ENCODE peak calls at places on chromosomes 1 and 21, in ten cellular contexts. One of them, this sample, is unnamed.

GRCh38 chr1:31095298-31095981 is 29.9 kb upstream of the PUM1 start:
- DNase-seq in vagina: no peak
- DNase-seq in transverse colon: no peak
- DNase-seq in breast epithelium: no peak
- DNase-seq in HL-60: no peak
- DNase-seq in endothelial cell of umbilical vein: peak; percentile 33
- DNase-seq in suprapubic skin: no peak
- DNase-seq in GM23338: no peak
- DNase-seq in sigmoid colon: no peak
- DNase-seq in spleen: no peak
- DNase-seq in this sample: no peak

GRCh38 chr1:175824079-175824478 is 80.7 kb upstream of the TNR start:
- DNase-seq in vagina: no peak
- DNase-seq in transverse colon: no peak
- DNase-seq in breast epithelium: no peak
- DNase-seq in HL-60: no peak
- DNase-seq in endothelial cell of umbilical vein: peak; percentile 41
- DNase-seq in suprapubic skin: no peak
- DNase-seq in GM23338: peak; percentile 84
- DNase-seq in sigmoid colon: no peak
- DNase-seq in spleen: no peak
- DNase-seq in this sample: no peak

GRCh38 chr1:207619833-207620572 is 24.9 kb upstream of the CR1L start:
- DNase-seq in vagina: no peak
- DNase-seq in transverse colon: no peak
- DNase-seq in breast epithelium: no peak
- DNase-seq in HL-60: peak; percentile 8
- DNase-seq in endothelial cell of umbilical vein: peak; percentile 50
- DNase-seq in suprapubic skin: no peak
- DNase-seq in GM23338: peak; percentile 88
- DNase-seq in sigmoid colon: no peak
- DNase-seq in spleen: no peak
- DNase-seq in this sample: no peak

GRCh38 chr1:43039228-43040055 is 80.8 kb upstream of the SLC2A1 start:
- DNase-seq in vagina: no peak
- DNase-seq in transverse colon: no peak
- DNase-seq in breast epithelium: no peak
- DNase-seq in HL-60: no peak
- DNase-seq in endothelial cell of umbilical vein: peak; percentile 15
- DNase-seq in suprapubic skin: no peak
- DNase-seq in GM23338: no peak
- DNase-seq in sigmoid colon: no peak
- DNase-seq in spleen: no peak
- DNase-seq in this sample: no peak

GRCh38 chr1:62981434-62981833 is 197.5 kb downstream of the ATG4C start:
- DNase-seq in vagina: no peak
- DNase-seq in transverse colon: no peak
- DNase-seq in breast epithelium: no peak
- DNase-seq in HL-60: no peak
- DNase-seq in endothelial cell of umbilical vein: no peak
- DNase-seq in suprapubic skin: no peak
- DNase-seq in GM23338: no peak
- DNase-seq in sigmoid colon: no peak
- DNase-seq in spleen: no peak
- DNase-seq in this sample: no peak

GRCh38 chr21:20445971-20446370 is 552.2 kb upstream of the NCAM2 start:
- DNase-seq in vagina: no peak
- DNase-seq in transverse colon: no peak
- DNase-seq in breast epithelium: no peak
- DNase-seq in HL-60: no peak
- DNase-seq in endothelial cell of umbilical vein: no peak
- DNase-seq in suprapubic skin: no peak
- DNase-seq in GM23338: no peak
- DNase-seq in sigmoid colon: no peak
- DNase-seq in spleen: no peak
- DNase-seq in this sample: no peak

GRCh38 chr1:216765346-216766300 is 42.4 kb upstream of the ESRRG start:
- DNase-seq in vagina: no peak
- DNase-seq in transverse colon: no peak
- DNase-seq in breast epithelium: no peak
- DNase-seq in HL-60: no peak
- DNase-seq in endothelial cell of umbilical vein: no peak
- DNase-seq in suprapubic skin: no peak
- DNase-seq in GM23338: no peak
- DNase-seq in sigmoid colon: no peak
- DNase-seq in spleen: no peak
- DNase-seq in this sample: no peak

GRCh38 chr21:32131960-32132359 is 146.9 kb downstream of the MIS18A start:
- DNase-seq in vagina: no peak
- DNase-seq in transverse colon: no peak
- DNase-seq in breast epithelium: no peak
- DNase-seq in HL-60: no peak
- DNase-seq in endothelial cell of umbilical vein: no peak
- DNase-seq in suprapubic skin: no peak
- DNase-seq in GM23338: no peak
- DNase-seq in sigmoid colon: no peak
- DNase-seq in spleen: no peak
- DNase-seq in this sample: no peak

DNA sequence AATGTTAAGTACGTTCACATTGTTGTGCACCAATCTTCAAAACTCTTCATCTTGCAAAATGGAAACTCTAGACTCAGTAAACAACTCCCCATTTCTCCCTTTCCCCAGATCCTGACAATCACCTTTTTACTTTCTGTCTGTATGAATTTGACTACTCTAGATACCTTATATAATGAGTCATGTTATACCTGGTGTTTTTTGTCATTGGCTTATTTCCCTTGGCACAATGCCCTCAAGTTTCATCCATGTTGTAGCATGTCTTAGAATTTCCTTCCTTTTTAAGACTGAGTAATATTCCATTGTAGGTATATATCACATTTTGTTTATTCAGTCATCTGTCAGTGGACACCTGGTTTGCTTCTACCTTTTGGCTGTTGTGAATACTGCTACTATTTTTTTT is 399.5 kb downstream of the LMO4 start:
- DNase-seq in vagina: no peak
- DNase-seq in transverse colon: no peak
- DNase-seq in breast epithelium: no peak
- DNase-seq in HL-60: no peak
- DNase-seq in endothelial cell of umbilical vein: no peak
- DNase-seq in suprapubic skin: no peak
- DNase-seq in GM23338: no peak
- DNase-seq in sigmoid colon: no peak
- DNase-seq in spleen: no peak
- DNase-seq in this sample: no peak
- H3K4me3 ChIP-seq in vagina: no peak overlapping the region
- H3K4me3 ChIP-seq in transverse colon: no peak overlapping the region
- H3K4me3 ChIP-seq in breast epithelium: no peak overlapping the region
- H3K4me3 ChIP-seq in HL-60: no peak overlapping the region
- H3K4me3 ChIP-seq in endothelial cell of umbilical vein: no peak overlapping the region
- H3K4me3 ChIP-seq in suprapubic skin: no peak overlapping the region
- H3K4me3 ChIP-seq in GM23338: no peak overlapping the region
- H3K4me3 ChIP-seq in sigmoid colon: no peak overlapping the region
- H3K4me3 ChIP-seq in spleen: no peak overlapping the region
- H3K4me3 ChIP-seq in this sample: no peak overlapping the region

DNA sequence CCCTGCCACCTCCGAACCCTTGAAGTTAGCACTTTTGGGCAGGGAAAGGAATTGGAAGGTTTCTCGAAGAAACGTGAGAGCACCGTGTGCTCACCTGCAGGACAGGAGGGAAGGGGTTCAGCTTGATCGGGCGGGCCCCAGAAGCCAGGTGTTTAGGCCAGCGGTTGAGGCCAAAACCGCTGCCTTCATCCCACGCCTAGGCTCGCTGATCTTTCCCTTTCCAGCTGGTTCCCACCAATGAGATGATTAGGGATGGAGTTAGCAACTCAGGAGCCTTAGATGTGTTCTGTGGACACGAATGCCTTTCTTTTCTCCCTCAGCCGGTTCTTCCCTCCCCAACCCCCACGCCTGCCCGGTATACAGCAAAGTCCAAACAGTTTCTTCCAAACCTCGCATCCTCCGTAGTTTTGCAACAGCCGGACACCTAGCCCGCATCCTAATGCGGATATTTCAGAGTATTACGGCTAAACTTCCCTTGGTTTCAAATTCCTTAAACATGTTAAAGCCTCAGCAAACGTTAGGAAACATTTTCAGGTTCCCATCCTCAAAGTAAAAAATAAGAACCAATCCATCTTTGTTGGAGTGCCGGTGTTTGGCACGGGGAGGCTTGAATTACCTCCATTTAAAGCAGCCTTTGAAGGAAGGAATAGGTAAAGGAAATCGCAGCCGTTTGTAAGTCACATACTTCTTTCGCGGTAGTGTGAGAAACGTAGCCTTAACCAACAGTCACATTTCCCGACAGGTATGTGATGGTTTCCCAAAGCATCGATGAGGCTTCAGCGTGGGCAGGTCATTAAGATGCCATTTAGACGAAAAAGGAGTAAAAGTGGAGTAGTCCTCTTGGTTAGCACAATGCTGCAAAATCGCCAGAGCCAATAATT is 1.1 kb downstream of the LRRC8C start:
- DNase-seq in vagina: no peak
- DNase-seq in transverse colon: peak; percentile 10
- DNase-seq in breast epithelium: peak; percentile 22
- DNase-seq in HL-60: no peak
- DNase-seq in endothelial cell of umbilical vein: peak; percentile 55
- DNase-seq in suprapubic skin: no peak
- DNase-seq in GM23338: peak; percentile 56
- DNase-seq in sigmoid colon: no peak
- DNase-seq in spleen: peak; percentile 78
- DNase-seq in this sample: no peak
- TF ChIP-seq POLR2AphosphoS5 in vagina: no peak
- TF ChIP-seq POLR2AphosphoS5 in transverse colon: no peak
- TF ChIP-seq POLR2AphosphoS5 in breast epithelium: no peak
- TF ChIP-seq POLR2AphosphoS5 in HL-60: no peak
- TF ChIP-seq POLR2AphosphoS5 in endothelial cell of umbilical vein: no peak
- TF ChIP-seq POLR2AphosphoS5 in suprapubic skin: no peak
- TF ChIP-seq POLR2AphosphoS5 in GM23338: no peak
- TF ChIP-seq POLR2AphosphoS5 in sigmoid colon: no peak
- TF ChIP-seq POLR2AphosphoS5 in spleen: no peak
- TF ChIP-seq POLR2AphosphoS5 in this sample: no peak

GRCh38 chr1:35290452-35290851 is 21.9 kb downstream of the ZMYM4 start:
- DNase-seq in vagina: no peak
- DNase-seq in transverse colon: no peak
- DNase-seq in breast epithelium: no peak
- DNase-seq in HL-60: no peak
- DNase-seq in endothelial cell of umbilical vein: no peak
- DNase-seq in suprapubic skin: no peak
- DNase-seq in GM23338: no peak
- DNase-seq in sigmoid colon: no peak
- DNase-seq in spleen: no peak
- DNase-seq in this sample: no peak

GRCh38 chr1:35287807-35288640 is 19.5 kb downstream of the ZMYM4 start:
- DNase-seq in vagina: no peak
- DNase-seq in transverse colon: no peak
- DNase-seq in breast epithelium: no peak
- DNase-seq in HL-60: no peak
- DNase-seq in endothelial cell of umbilical vein: peak; percentile 78
- DNase-seq in suprapubic skin: no peak
- DNase-seq in GM23338: no peak
- DNase-seq in sigmoid colon: no peak
- DNase-seq in spleen: no peak
- DNase-seq in this sample: no peak

GRCh38 chr1:35284852-35285251 is 16.3 kb downstream of the ZMYM4 start:
- DNase-seq in vagina: no peak
- DNase-seq in transverse colon: no peak
- DNase-seq in breast epithelium: no peak
- DNase-seq in HL-60: no peak
- DNase-seq in endothelial cell of umbilical vein: no peak
- DNase-seq in suprapubic skin: no peak
- DNase-seq in GM23338: no peak
- DNase-seq in sigmoid colon: no peak
- DNase-seq in spleen: no peak
- DNase-seq in this sample: no peak

GRCh38 chr1:35288761-35289160 is 20.3 kb downstream of the ZMYM4 start:
- DNase-seq in vagina: no peak
- DNase-seq in transverse colon: no peak
- DNase-seq in breast epithelium: no peak
- DNase-seq in HL-60: no peak
- DNase-seq in endothelial cell of umbilical vein: peak; percentile 51
- DNase-seq in suprapubic skin: no peak
- DNase-seq in GM23338: no peak
- DNase-seq in sigmoid colon: no peak
- DNase-seq in spleen: no peak
- DNase-seq in this sample: no peak
- H3K4me3 ChIP-seq in vagina: no peak overlapping the region
- H3K4me3 ChIP-seq in transverse colon: no peak overlapping the region
- H3K4me3 ChIP-seq in breast epithelium: no peak overlapping the region
- H3K4me3 ChIP-seq in HL-60: no peak overlapping the region
- H3K4me3 ChIP-seq in endothelial cell of umbilical vein: peak overlapping the region; percentile 10
- H3K4me3 ChIP-seq in suprapubic skin: no peak overlapping the region
- H3K4me3 ChIP-seq in GM23338: no peak overlapping the region
- H3K4me3 ChIP-seq in sigmoid colon: no peak overlapping the region
- H3K4me3 ChIP-seq in spleen: no peak overlapping the region
- H3K4me3 ChIP-seq in this sample: no peak overlapping the region

GRCh38 chr1:112807117-112807516 is 92.0 kb upstream of the PPM1J start:
- DNase-seq in vagina: no peak
- DNase-seq in transverse colon: no peak
- DNase-seq in breast epithelium: no peak
- DNase-seq in HL-60: no peak
- DNase-seq in endothelial cell of umbilical vein: no peak
- DNase-seq in suprapubic skin: no peak
- DNase-seq in GM23338: peak; percentile 66
- DNase-seq in sigmoid colon: no peak
- DNase-seq in spleen: no peak
- DNase-seq in this sample: no peak

GRCh38 chr1:112805155-112805853 is 90.2 kb upstream of the PPM1J start:
- DNase-seq in vagina: no peak
- DNase-seq in transverse colon: no peak
- DNase-seq in breast epithelium: no peak
- DNase-seq in HL-60: no peak
- DNase-seq in endothelial cell of umbilical vein: no peak
- DNase-seq in suprapubic skin: no peak
- DNase-seq in GM23338: no peak
- DNase-seq in sigmoid colon: no peak
- DNase-seq in spleen: no peak
- DNase-seq in this sample: no peak

GRCh38 chr1:112806090-112806642 is 91.0 kb upstream of the PPM1J start:
- DNase-seq in vagina: no peak
- DNase-seq in transverse colon: no peak
- DNase-seq in breast epithelium: no peak
- DNase-seq in HL-60: no peak
- DNase-seq in endothelial cell of umbilical vein: no peak
- DNase-seq in suprapubic skin: no peak
- DNase-seq in GM23338: no peak
- DNase-seq in sigmoid colon: no peak
- DNase-seq in spleen: no peak
- DNase-seq in this sample: no peak

GRCh38 chr1:112807999-112808398 is 92.9 kb upstream of the PPM1J start:
- DNase-seq in vagina: no peak
- DNase-seq in transverse colon: no peak
- DNase-seq in breast epithelium: no peak
- DNase-seq in HL-60: no peak
- DNase-seq in endothelial cell of umbilical vein: no peak
- DNase-seq in suprapubic skin: no peak
- DNase-seq in GM23338: no peak
- DNase-seq in sigmoid colon: no peak
- DNase-seq in spleen: no peak
- DNase-seq in this sample: no peak

DNA sequence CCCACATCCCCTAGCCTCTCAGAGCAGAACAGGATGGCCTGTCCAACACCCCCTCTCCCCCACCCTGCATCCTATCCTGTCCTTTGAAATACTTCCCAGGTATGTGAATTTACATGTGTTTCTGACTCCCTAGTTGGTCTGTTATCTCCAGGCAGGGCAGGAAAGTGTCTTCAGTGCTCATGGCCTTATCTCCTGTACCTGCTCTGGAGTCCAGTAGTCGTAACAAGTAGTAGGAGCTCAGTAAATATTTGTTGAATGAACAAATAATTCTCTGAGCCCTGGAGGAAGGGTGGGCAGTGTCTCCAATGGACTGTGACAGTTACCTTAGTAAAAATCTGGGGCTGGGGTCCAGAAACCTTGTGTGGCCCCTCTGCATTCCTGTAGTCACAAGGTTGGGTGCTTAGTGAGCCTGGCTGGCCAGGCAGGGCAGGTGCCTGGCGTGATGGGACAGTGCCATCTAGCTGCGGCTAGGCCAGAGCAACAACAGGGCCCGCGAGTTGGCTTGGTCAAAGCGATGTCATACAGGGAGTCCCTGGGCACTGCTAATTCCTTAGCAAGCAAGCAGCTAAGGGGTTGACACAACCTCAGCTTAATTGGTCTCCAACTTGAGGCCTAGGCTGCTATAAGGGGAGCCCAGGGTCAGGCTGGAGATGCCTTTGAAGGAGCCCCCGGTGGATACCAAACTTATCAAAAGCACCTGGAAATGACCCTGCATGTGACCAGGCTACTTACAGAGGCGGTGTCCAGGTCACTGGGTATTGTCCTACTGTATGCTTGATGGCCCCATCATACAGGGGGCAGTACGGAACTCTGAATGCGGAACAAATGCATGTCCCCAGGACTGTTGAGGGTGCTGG is 89.0 kb upstream of the PPM1J start:
- DNase-seq in vagina: no peak
- DNase-seq in transverse colon: peak; percentile 79
- DNase-seq in breast epithelium: peak; percentile 61
- DNase-seq in HL-60: peak; percentile 28
- DNase-seq in endothelial cell of umbilical vein: peak; percentile 69
- DNase-seq in suprapubic skin: no peak
- DNase-seq in GM23338: peak; percentile 90
- DNase-seq in sigmoid colon: no peak
- DNase-seq in spleen: peak; percentile 86
- DNase-seq in this sample: peak; percentile 80
- TF ChIP-seq POLR2AphosphoS5 in vagina: no peak
- TF ChIP-seq POLR2AphosphoS5 in transverse colon: no peak
- TF ChIP-seq POLR2AphosphoS5 in breast epithelium: no peak
- TF ChIP-seq POLR2AphosphoS5 in HL-60: no peak
- TF ChIP-seq POLR2AphosphoS5 in endothelial cell of umbilical vein: no peak
- TF ChIP-seq POLR2AphosphoS5 in suprapubic skin: no peak
- TF ChIP-seq POLR2AphosphoS5 in GM23338: no peak
- TF ChIP-seq POLR2AphosphoS5 in sigmoid colon: no peak
- TF ChIP-seq POLR2AphosphoS5 in spleen: no peak
- TF ChIP-seq POLR2AphosphoS5 in this sample: no peak